ENCODE peak calls at places on chromosomes 4 and X, in four cellular contexts. K is mesendoderm, H is IMR-90, N is H1. U is an unnamed sample.

GRCh38 chr4:120723105-120723504 is 199.4 kb downstream of the PRDM5 start:
- DNase-seq in K (no peak), H (no peak), N (no peak), U (no peak)

GRCh38 chr4:158280856-158281255 is 70.6 kb downstream of the TMEM144 start:
- DNase-seq in K (no peak), H (no peak), N (no peak), U (no peak)

GRCh38 chr4:121677524-121677923 is 19.3 kb downstream of the ANXA5 start:
- DNase-seq in K (no peak), H (no peak), N (no peak), U (no peak)

GRCh38 chrX:140206657-140207056 is 241.3 kb upstream of the CXorf66 start:
- DNase-seq in K (no peak), H (no peak), N (no peak), U (no peak)

GRCh38 chr4:9969526-9970398 is 51.5 kb downstream of the SLC2A9 start:
- DNase-seq in K (peak; percentile 9), H (no peak), N (no peak), U (no peak)

GRCh38 chr4:102825261-102826071 is 1.9 kb downstream of the UBE2D3 start:
- DNase-seq in K (peak; percentile 83), H (peak; percentile 73), N (no peak), U (peak; percentile 50)

GRCh38 chr4:80471701-80472100 is 136.2 kb downstream of the CFAP299 start:
- DNase-seq in K (peak; percentile 42), H (peak; percentile 67), N (no peak), U (peak; percentile 66)

GRCh38 chrX:12679522-12679921 is 111.7 kb upstream of the PRPS2 start:
- DNase-seq in K (no peak), H (no peak), N (no peak), U (no peak)

GRCh38 chrX:153413731-153414130 is 2.5 kb downstream of the ZFP92 start:
- DNase-seq in K (no peak), H (no peak), N (no peak), U (no peak)

GRCh38 chrX:38327007-38327774 is at the start of gene RPGR:
- DNase-seq in K (peak; percentile 96), H (peak; percentile 91), N (peak; percentile 67), U (peak; percentile 94)

GRCh38 chrX:12567857-12568256 is 223.4 kb upstream of the PRPS2 start:
- DNase-seq in K (no peak), H (peak; percentile 13), N (no peak), U (no peak)

GRCh38 chrX:149495573-149496071 is 9.5 kb downstream of the IDS start:
- DNase-seq in K (peak; percentile 54), H (peak; percentile 69), N (no peak), U (no peak)

GRCh38 chr4:80361329-80361900 is 25.9 kb downstream of the CFAP299 start:
- DNase-seq in K (peak; percentile 31), H (peak; percentile 41), N (no peak), U (no peak)

GRCh38 chrX:87664381-87664780 is 146.8 kb downstream of the KLHL4 start:
- DNase-seq in K (no peak), H (peak; percentile 8), N (no peak), U (no peak)

GRCh38 chr4:244471-244870 is 60.8 kb downstream of the ZNF732 start:
- DNase-seq in K (peak; percentile 64), H (no peak), N (peak; percentile 39), U (peak; percentile 27)

GRCh38 chr4:64539234-64539849 is 130.1 kb upstream of the TECRL start:
- DNase-seq in K (peak; percentile 74), H (peak; percentile 49), N (no peak), U (peak; percentile 43)

GRCh38 chr4:76253511-76253910 is 2.0 kb downstream of the FAM47E start:
- DNase-seq in K (no peak), H (no peak), N (no peak), U (no peak)

GRCh38 chr4:81622474-81623198 is 150.9 kb upstream of the RASGEF1B start:
- DNase-seq in K (no peak), H (no peak), N (no peak), U (no peak)

GRCh38 chr4:66294626-66295025 is 624.3 kb upstream of the EPHA5 start:
- DNase-seq in K (peak; percentile 29), H (no peak), N (no peak), U (no peak)

GRCh38 chr4:145540235-145540634 is 58.6 kb downstream of the SMAD1 start:
- DNase-seq in K (no peak), H (peak; percentile 51), N (no peak), U (no peak)

GRCh38 chr4:153419673-153420278 is 46.4 kb upstream of the TMEM131L start:
- DNase-seq in K (no peak), H (no peak), N (no peak), U (no peak)
- H3K56ac ChIP-seq in K (no peak overlapping the region), H (no peak overlapping the region), N (no peak overlapping the region), U (no peak overlapping the region)

DNA sequence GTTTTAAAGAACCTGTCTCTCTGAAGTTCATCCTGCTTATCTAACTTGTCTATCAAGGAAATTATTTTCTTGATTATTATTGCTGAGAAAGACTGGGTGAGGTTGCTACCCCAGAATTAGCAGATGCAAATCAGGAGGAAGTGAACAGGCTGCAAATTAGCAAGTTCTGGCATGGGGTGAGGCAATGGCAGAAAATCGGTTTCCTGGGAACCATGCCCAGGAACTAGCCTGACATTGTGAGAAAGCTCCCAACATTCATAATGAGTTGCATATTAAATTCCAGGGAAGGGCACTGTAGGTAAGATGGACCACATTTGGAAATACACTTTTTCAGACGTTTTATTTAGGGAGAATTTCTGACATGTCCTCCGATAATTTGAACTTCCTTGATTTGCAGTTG is 11.6 kb downstream of the ARSF start:
- DNase-seq in K (no peak), H (no peak), N (no peak), U (no peak)
- H3K56ac ChIP-seq in K (no peak overlapping the region), H (no peak overlapping the region), N (no peak overlapping the region), U (no peak overlapping the region)

GRCh38 chr4:45939056-45939455 is 184.8 kb downstream of the GABRG1 start:
- DNase-seq in K (no peak), H (no peak), N (no peak), U (no peak)

GRCh38 chr4:45946699-45947098 is 177.2 kb downstream of the GABRG1 start:
- DNase-seq in K (peak; percentile 34), H (no peak), N (no peak), U (no peak)

DNA sequence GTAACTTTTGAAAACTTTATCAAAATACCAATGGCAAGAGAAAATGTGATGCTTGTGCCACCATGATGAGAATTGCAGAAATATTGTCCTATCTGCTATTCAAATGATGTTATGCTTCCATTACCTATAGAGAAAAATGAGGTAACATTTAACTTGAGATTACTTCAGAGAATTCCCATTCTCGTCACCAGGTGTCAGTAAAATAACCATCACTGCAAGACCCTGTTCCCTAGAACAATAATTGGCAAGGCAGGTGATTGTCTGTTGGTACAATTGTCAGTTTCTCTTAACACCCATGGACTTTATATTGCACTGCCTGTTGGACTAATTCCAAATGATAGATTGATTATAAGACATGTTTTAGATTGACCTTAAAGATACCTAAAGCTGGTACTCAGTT is 179.9 kb downstream of the GABRG1 start:
- DNase-seq in K (no peak), H (no peak), N (no peak), U (no peak)
- H3K56ac ChIP-seq in K (no peak overlapping the region), H (no peak overlapping the region), N (no peak overlapping the region), U (no peak overlapping the region)

GRCh38 chr4:108070775-108071174 is 81.1 kb downstream of the HADH start:
- DNase-seq in K (no peak), H (no peak), N (no peak), U (no peak)
- H3K56ac ChIP-seq in K (no peak overlapping the region), H (no peak overlapping the region), N (no peak overlapping the region), U (no peak overlapping the region)

GRCh38 chr4:147877308-147877771 is 145.5 kb downstream of the ARHGAP10 start:
- DNase-seq in K (no peak), H (no peak), N (no peak), U (no peak)
- H3K56ac ChIP-seq in K (no peak overlapping the region), H (no peak overlapping the region), N (no peak overlapping the region), U (no peak overlapping the region)

DNA sequence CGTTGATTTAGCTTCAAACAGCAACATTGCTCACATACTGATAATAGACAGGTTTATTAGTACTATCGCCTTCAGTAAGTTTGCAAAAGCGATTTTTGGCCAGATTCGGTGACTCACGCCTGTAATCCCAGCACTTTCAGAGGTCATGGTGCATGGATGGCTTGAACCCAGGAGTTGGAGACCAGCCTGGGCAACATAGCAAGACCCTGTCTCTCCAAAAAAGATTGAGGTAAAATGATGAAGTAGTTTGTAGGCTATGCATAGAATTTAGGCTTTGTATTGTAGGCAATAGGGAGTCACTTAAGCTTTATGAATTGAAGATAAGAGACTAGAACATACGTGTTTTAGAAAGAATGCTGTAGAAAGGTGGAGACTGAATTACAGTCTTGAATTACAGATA is 1.1 kb upstream of the GNPDA2 start:
- DNase-seq in K (no peak), H (no peak), N (no peak), U (no peak)
- H3K56ac ChIP-seq in K (no peak overlapping the region), H (no peak overlapping the region), N (no peak overlapping the region), U (no peak overlapping the region)

DNA sequence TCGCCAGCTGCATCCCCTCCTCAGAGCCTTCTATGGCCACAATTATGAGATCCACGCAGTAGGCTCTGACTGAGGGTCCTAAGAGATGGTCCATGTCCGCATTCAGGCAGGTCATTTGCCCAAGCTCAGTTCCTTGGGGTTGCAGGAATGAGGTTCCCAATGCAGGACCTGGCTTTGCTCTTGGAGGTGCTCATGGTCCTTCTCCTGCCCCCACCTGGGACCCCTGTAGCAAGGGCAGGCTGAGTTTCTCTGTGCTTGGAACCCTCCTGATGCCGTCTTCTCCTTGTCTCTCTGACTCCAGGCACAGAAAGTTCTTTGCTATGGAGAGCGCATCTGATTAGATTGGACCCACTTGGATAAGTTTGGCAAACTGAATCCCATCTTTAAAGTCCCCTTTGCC is 16.5 kb upstream of the SHOX start:
- DNase-seq in K (no peak), H (no peak), N (no peak), U (no peak)
- H3K56ac ChIP-seq in K (no peak overlapping the region), H (no peak overlapping the region), N (no peak overlapping the region), U (no peak overlapping the region)

GRCh38 chrX:23854945-23855344 is 52.8 kb downstream of the APOO start:
- DNase-seq in K (no peak), H (no peak), N (no peak), U (no peak)

GRCh38 chrX:23857409-23857808 is 50.3 kb downstream of the APOO start:
- DNase-seq in K (no peak), H (no peak), N (no peak), U (no peak)

GRCh38 chrX:23857935-23858334 is 49.8 kb downstream of the APOO start:
- DNase-seq in K (no peak), H (no peak), N (no peak), U (no peak)

GRCh38 chrX:23855569-23855968 is 52.2 kb downstream of the APOO start:
- DNase-seq in K (no peak), H (no peak), N (no peak), U (no peak)

DNA sequence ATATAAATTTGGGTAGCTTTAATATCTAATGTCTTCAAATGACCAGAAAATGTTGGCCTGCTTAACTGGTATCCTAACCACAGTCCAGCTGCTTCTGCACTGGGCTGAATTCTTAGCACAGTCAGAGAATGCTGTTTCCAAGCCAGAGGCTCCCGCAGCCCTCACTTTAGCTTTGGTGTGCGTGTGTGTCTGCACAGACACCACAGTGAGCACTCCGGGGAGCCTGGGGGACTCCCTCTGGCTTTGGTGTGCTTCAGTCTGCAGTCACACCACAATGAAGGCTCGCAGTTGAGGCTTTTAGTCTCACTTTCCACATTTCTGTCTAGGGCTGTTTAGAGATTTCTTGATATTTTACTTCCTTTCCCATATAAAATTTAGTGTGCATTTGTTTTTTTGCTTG is 53.6 kb downstream of the APOO start:
- DNase-seq in K (no peak), H (no peak), N (no peak), U (no peak)
- H3K56ac ChIP-seq in K (no peak overlapping the region), H (no peak overlapping the region), N (no peak overlapping the region), U (no peak overlapping the region)